ENCODE peak calls at places on chromosomes 2 and 18, in ten cellular contexts. D is HTR-8/SVneo; C is effector memory CD8-positive, alpha-beta T cell; E is AG08396; N is HT-29; A is non-pigmented ciliary epithelial cell; I is AG10803; U is NCI-H1694 treated with DMSO at 0.1 percent for 48 hours; H is SW 1271; T is adipocyte. L is an unnamed sample.

GRCh38 chr2:234611209-234611608 is 114.3 kb upstream of the ARL4C start:
- DNase-seq in A (no peak), E (no peak), N (peak), T (peak), D (no peak), C (no peak), U (no peak), H (no peak), I (no peak), L (peak)

GRCh38 chr18:2655954-2656236 is 369 bp downstream of the SMCHD1 start:
- DNase-seq in C (no peak), A (no peak), U (no peak), H (no peak), E (no peak), N (no peak), T (no peak), I (no peak), D (no peak), L (no peak)

GRCh38 chr2:163775304-163775703 is 39.5 kb upstream of the FIGN start:
- DNase-seq in D (no peak), T (peak), H (peak), C (no peak), U (no peak), I (peak), E (no peak), N (no peak), A (peak), L (no peak)

GRCh38 chr2:207481924-207482323 is 47.8 kb upstream of the CREB1 start:
- DNase-seq in C (no peak), D (no peak), A (no peak), T (no peak), H (no peak), I (no peak), N (no peak), E (no peak), U (no peak), L (no peak)

GRCh38 chr18:8341481-8342230 is 267.6 kb upstream of the RAB12 start:
- DNase-seq in E (peak), D (peak), N (no peak), C (no peak), A (no peak), I (peak), H (no peak), T (peak), U (no peak), L (peak)

GRCh38 chr2:197097578-197098366 is 171.3 kb upstream of the PGAP1 start:
- DNase-seq in C (no peak), A (peak), N (peak), E (peak), T (peak), U (no peak), D (no peak), H (no peak), I (peak), L (no peak)

GRCh38 chr2:233319256-233319655 is 11.6 kb downstream of the SAG start:
- DNase-seq in D (no peak), A (no peak), H (no peak), I (no peak), E (no peak), C (no peak), U (no peak), T (no peak), N (no peak), L (no peak)

GRCh38 chr18:57630759-57631660 is 9.4 kb upstream of the NARS1 start:
- DNase-seq in D (no peak), T (no peak), A (no peak), N (no peak), H (no peak), I (no peak), C (no peak), E (no peak), U (no peak), L (no peak)

GRCh38 chr2:241356871-241357260 is 781 bp downstream of the FARP2 start:
- DNase-seq in E (no peak), N (peak), U (no peak), I (no peak), T (peak), C (no peak), H (no peak), A (no peak), D (no peak), L (no peak)

GRCh38 chr2:69572640-69573039 is 70.9 kb downstream of the AAK1 start:
- DNase-seq in H (no peak), I (peak), T (peak), C (no peak), A (no peak), D (no peak), N (no peak), E (peak), U (no peak), L (no peak)

GRCh38 chr2:52220393-52220792 is 1188.5 kb upstream of the NRXN1 start:
- DNase-seq in H (no peak), U (no peak), C (no peak), E (no peak), D (no peak), A (no peak), T (no peak), N (peak), I (no peak), L (no peak)

GRCh38 chr2:38239452-38239851 is 137.6 kb downstream of the ATL2 start:
- DNase-seq in H (no peak), I (no peak), D (no peak), T (no peak), U (no peak), E (peak), C (no peak), N (no peak), A (no peak), L (no peak)

L was measured in HepG2.